ENCODE peak calls at places on chromosomes 2 and 18, in six cellular contexts. L is uterus, N is adrenal gland, C is keratinocyte, I is kidney, U is endothelial cell of umbilical vein. B is an unnamed sample. For H3K4me1, the result is how much of the 10 kb centered on the place peaks cover.

GRCh38 chr2:190121971-190122370 is 59.4 kb upstream of the MSTN start:
- DNase-seq in L (no peak), N (no peak), C (no peak), I (no peak), U (peak), B (no peak)

GRCh38 chr2:111168528-111168929 is 47.8 kb downstream of the BCL2L11 start:
- DNase-seq in L (peak), N (peak), C (no peak), I (no peak), U (peak), B (peak)

GRCh38 chr2:28510184-28510583 is 14.3 kb downstream of the PLB1 start:
- DNase-seq in L (no peak), N (peak), C (no peak), I (no peak), U (no peak), B (peak)

GRCh38 chr2:197993830-197994229 is 189.4 kb downstream of the PLCL1 start:
- DNase-seq in L (no peak), N (no peak), C (no peak), I (no peak), U (no peak), B (no peak)

GRCh38 chr18:48674198-48674721 is 135.4 kb downstream of the CTIF start:
- DNase-seq in L (no peak), N (peak), C (no peak), I (no peak), U (no peak), B (peak)

GRCh38 chr2:119223521-119224390 is at the start of gene STEAP3:
- DNase-seq in L (peak), N (peak), C (no peak), I (peak), U (peak), B (peak)

GRCh38 chr2:233593201-233593600 is 24.2 kb upstream of the UGT1A8 start:
- DNase-seq in L (no peak), N (no peak), C (no peak), I (no peak), U (no peak), B (no peak)

GRCh38 chr2:67268806-67269205 is 128.3 kb upstream of the ETAA1 start:
- DNase-seq in L (no peak), N (no peak), C (no peak), I (no peak), U (peak), B (no peak)

GRCh38 chr18:13642440-13642827 is 83.9 kb downstream of the FAM210A start:
- DNase-seq in L (no peak), N (no peak), C (no peak), I (no peak), U (no peak), B (no peak)

GRCh38 chr2:135657806-135658582 is 83.7 kb upstream of the UBXN4 start:
- DNase-seq in L (no peak), N (no peak), C (no peak), I (no peak), U (no peak), B (no peak)

GRCh38 chr2:233152541-233152940 is 92.4 kb downstream of the INPP5D start:
- DNase-seq in L (peak), N (peak), C (no peak), I (no peak), U (peak), B (peak)

GRCh38 chr18:23528580-23529472 is 25.5 kb downstream of the RMC1 start:
- DNase-seq in L (peak), N (peak), C (no peak), I (no peak), U (no peak), B (peak)

GRCh38 chr2:78077637-78078036 is 555.5 kb upstream of the LRRTM4 start:
- DNase-seq in L (no peak), N (no peak), C (no peak), I (no peak), U (no peak), B (no peak)

GRCh38 chr2:79619976-79620375 is 107.1 kb downstream of the CTNNA2 start:
- DNase-seq in L (no peak), N (no peak), C (no peak), I (no peak), U (no peak), B (no peak)

GRCh38 chr2:145415151-145415550 is 895.2 kb upstream of the ZEB2 start:
- DNase-seq in L (no peak), N (no peak), C (no peak), I (no peak), U (no peak), B (no peak)

GRCh38 chr2:184119920-184120820 is 478.2 kb upstream of the ZNF804A start:
- DNase-seq in L (no peak), N (no peak), C (no peak), I (no peak), U (no peak), B (no peak)

GRCh38 chr2:206850369-206850768 is 85.0 kb downstream of the FASTKD2 start:
- DNase-seq in L (no peak), N (no peak), C (no peak), I (no peak), U (no peak), B (no peak)

GRCh38 chr2:172250801-172251200 is 148.1 kb upstream of the DLX2 start:
- DNase-seq in L (no peak), N (no peak), C (no peak), I (no peak), U (no peak), B (no peak)

GRCh38 chr18:55988537-55988936 is 400.5 kb upstream of the TCF4 start:
- DNase-seq in L (no peak), N (no peak), C (no peak), I (no peak), U (peak), B (peak)

GRCh38 chr2:121155502-121156056 is 129.4 kb downstream of the TFCP2L1 start:
- DNase-seq in L (no peak), N (no peak), C (no peak), I (peak), U (no peak), B (no peak)

GRCh38 chr2:156191547-156191946 is 141.0 kb downstream of the NR4A2 start:
- DNase-seq in L (no peak), N (no peak), C (no peak), I (no peak), U (no peak), B (no peak)

GRCh38 chr18:50158866-50159653 is 35.9 kb downstream of the MYO5B start:
- DNase-seq in L (no peak), N (no peak), C (no peak), I (no peak), U (no peak), B (no peak)

DNA sequence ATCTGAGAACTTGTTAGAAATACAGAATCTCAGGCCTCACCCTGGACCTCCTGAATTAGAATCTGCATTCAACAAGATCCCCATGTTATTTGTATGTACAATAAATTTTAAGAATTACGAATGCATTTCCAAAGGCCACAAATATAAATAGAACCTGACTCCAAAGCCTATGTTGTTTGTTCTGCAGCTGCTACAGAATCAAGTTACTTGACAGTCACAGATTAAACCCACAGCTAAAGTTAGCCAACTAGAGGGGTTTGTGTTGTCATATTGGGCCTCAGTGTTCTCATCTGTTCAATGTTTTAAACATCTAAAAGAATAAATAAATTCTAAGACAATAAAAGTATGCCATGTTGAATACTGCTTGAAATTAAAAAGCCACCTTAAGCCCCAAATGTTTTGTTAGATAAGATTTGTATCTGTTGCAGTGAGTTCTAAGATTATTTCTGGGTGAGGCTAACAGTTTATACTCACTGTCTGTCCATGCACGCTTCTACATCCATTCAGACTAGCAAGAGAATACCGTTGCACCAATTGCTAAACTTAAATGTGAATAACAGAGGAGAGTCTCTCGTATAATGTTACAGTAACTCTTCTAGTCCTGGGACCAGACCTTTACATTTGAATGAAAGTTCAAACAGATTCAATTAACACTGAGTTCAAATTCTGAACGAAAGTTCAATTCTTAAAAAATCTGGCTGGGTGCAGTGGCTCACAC is 200.4 kb downstream of the MEMO1 start:
- DNase-seq in L (no peak), N (no peak), C (no peak), I (no peak), U (no peak), B (no peak)
- H3K4me3 ChIP-seq in L (no peak), N (no peak), C (no peak), I (no peak), U (no peak), B (no peak)

GRCh38 chr18:460791-461190 is 39.7 kb downstream of the COLEC12 start:
- DNase-seq in L (no peak), N (no peak), C (no peak), I (no peak), U (no peak), B (no peak)
- H3K4me1 ChIP-seq in L (under half), N (under half), C (under half), I (under half), U (under half), B (under half)

GRCh38 chr2:10439185-10439879 is 8.8 kb downstream of the ODC1 start:
- DNase-seq in L (no peak), N (no peak), C (no peak), I (no peak), U (no peak), B (no peak)
- TF ChIP-seq CTCF in L (no peak), N (no peak), C (no peak), I (no peak), U (no peak), B (no peak)

GRCh38 chr2:62215306-62216064 is 19.6 kb downstream of the B3GNT2 start:
- DNase-seq in L (no peak), N (peak), C (no peak), I (no peak), U (peak), B (no peak)
- H3K4me3 ChIP-seq in L (no peak), N (no peak), C (no peak), I (no peak), U (no peak), B (no peak)

GRCh38 chr2:134398300-134398699 is 144.4 kb downstream of the MGAT5 start:
- DNase-seq in L (no peak), N (no peak), C (no peak), I (no peak), U (peak), B (no peak)

GRCh38 chr2:134399096-134399495 is 145.2 kb downstream of the MGAT5 start:
- DNase-seq in L (no peak), N (no peak), C (no peak), I (no peak), U (no peak), B (no peak)

GRCh38 chr2:134402385-134402784 is 148.5 kb downstream of the MGAT5 start:
- DNase-seq in L (peak), N (no peak), C (no peak), I (no peak), U (peak), B (no peak)

GRCh38 chr2:134401789-134402188 is 147.9 kb downstream of the MGAT5 start:
- DNase-seq in L (no peak), N (no peak), C (no peak), I (no peak), U (no peak), B (peak)

DNA sequence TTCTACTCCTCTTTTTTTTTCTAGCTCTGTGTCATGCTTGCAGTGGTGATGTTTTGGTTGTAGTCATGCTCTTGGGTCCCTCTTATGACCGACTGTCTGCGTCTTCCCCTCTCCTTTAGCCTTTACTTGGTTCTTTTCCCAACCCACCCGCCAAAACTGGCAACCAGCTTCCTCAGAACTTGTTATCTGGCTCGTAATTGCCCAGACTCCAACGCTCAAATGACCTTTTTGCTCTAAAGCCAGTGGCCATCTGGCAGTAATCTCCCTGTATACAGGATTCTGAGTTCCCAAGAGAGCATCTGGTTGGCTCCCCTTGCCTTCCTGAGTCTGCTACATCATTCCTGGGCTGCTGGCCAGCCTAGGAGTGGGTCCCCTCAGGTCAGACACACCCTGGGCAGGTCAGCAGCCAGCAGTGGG is 147.2 kb downstream of the MGAT5 start:
- DNase-seq in L (peak), N (no peak), C (no peak), I (no peak), U (peak), B (peak)
- H3K4me1 ChIP-seq in L (under half), N (under half), C (under half), I (under half), U (half or more), B (under half)

GRCh38 chr18:477565-477964 is 22.9 kb downstream of the COLEC12 start:
- DNase-seq in L (no peak), N (no peak), C (peak), I (no peak), U (no peak), B (no peak)
- TF ChIP-seq CTCF in L (no peak), N (no peak), C (peak), I (no peak), U (peak), B (no peak)

B was measured in heart right ventricle.